ENCODE peak calls at places on chromosomes 6 and 20, in nine cellular contexts. N is lung; H is LHCN-M2; U is HEK293T; Y is stimulated activated CD4-positive, alpha-beta T cell treated with anti-CD3 and anti-CD28 coated beads, Interleukin-1b, Interleukin-23, amount 100 ng/mL, for 1 hour; J is activated B cell treated with CpG ODN at 0.5 μM for 24 hours; Z is brain microvascular endothelial cell; W is D341Med; D is NCI-H1092 treated with DMSO at 0.1 percent for 48 hours. Q is an unnamed sample.

GRCh38 chr6:37696841-37697735 is 595 bp downstream of the MDGA1 start:
- DNase-seq in U (peak; percentile 46), N (no peak), W (peak; percentile 68), Z (no peak), J (peak; percentile 61), H (peak; percentile 19), D (no peak), Y (no peak), Q (peak; percentile 46)

GRCh38 chr20:62486431-62486954 is 10.7 kb upstream of the GATA5 start:
- DNase-seq in D (no peak), Z (no peak), N (no peak), U (no peak), J (no peak), Y (no peak), H (no peak), W (no peak), Q (no peak)

GRCh38 chr6:51753635-51754034 is 333.8 kb downstream of the PKHD1 start:
- DNase-seq in D (no peak), H (no peak), Y (no peak), W (peak; percentile 33), J (no peak), N (no peak), U (peak; percentile 46), Z (no peak), Q (no peak)

GRCh38 chr6:7463785-7464184 is 74.2 kb downstream of the RIOK1 start:
- DNase-seq in J (no peak), D (no peak), Z (no peak), N (no peak), H (peak; percentile 45), W (no peak), U (no peak), Y (no peak), Q (no peak)

GRCh38 chr6:19866900-19867627 is 29.9 kb downstream of the ID4 start:
- DNase-seq in Y (no peak), U (no peak), Z (peak; percentile 55), J (no peak), D (no peak), N (no peak), H (peak; percentile 55), W (no peak), Q (no peak)

GRCh38 chr20:37204056-37204455 is 24.7 kb upstream of the MROH8 start:
- DNase-seq in Z (no peak), H (peak; percentile 10), D (no peak), U (no peak), N (no peak), Y (no peak), W (no peak), J (no peak), Q (no peak)

GRCh38 chr20:20455945-20456344 is 88.0 kb downstream of the INSM1 start:
- DNase-seq in U (no peak), Z (no peak), J (no peak), H (no peak), N (no peak), D (no peak), W (no peak), Y (no peak), Q (no peak)

GRCh38 chr6:17710331-17710730 is 3.6 kb upstream of the NUP153 start:
- DNase-seq in N (no peak), D (no peak), J (no peak), Y (no peak), Z (no peak), W (no peak), U (no peak), H (peak; percentile 20), Q (no peak)

GRCh38 chr20:37727957-37728634 is 34.3 kb downstream of the CTNNBL1 start:
- DNase-seq in W (no peak), J (no peak), U (no peak), N (no peak), Y (no peak), H (no peak), D (no peak), Z (no peak), Q (no peak)

GRCh38 chr20:46746972-46747371 is 37.5 kb downstream of the SLC2A10 start:
- DNase-seq in Z (peak; percentile 3), D (no peak), H (peak; percentile 36), N (no peak), W (no peak), J (no peak), U (no peak), Y (no peak), Q (no peak)

Q was measured in effector memory CD8-positive, alpha-beta T cell.